ENCODE peak calls at places on chromosome 15, in five cellular contexts. G is stimulated activated CD4-positive, alpha-beta T cell treated with anti-CD3 and anti-CD28 coated beads, Interleukin-1b, Interleukin-23, amount 100 ng/mL, for 1 hour; J is central memory CD8-positive, alpha-beta T cell; V is omental fat pad; K is left ventricle myocardium superior. O is an unnamed sample.

GRCh38 chr15:68566377-68566954 is 12.3 kb upstream of the CORO2B start:
- DNase-seq in G (no peak), J (no peak), V (no peak), K (no peak), O (no peak)

GRCh38 chr15:83057002-83057401 is 10.1 kb downstream of the BTBD1 start:
- DNase-seq in G (no peak), J (no peak), V (no peak), K (no peak), O (no peak)

GRCh38 chr15:25893621-25894020 is 30.5 kb upstream of the ATP10A start:
- DNase-seq in G (no peak), J (no peak), V (no peak), K (no peak), O (no peak)

GRCh38 chr15:81888748-81889479 is 156.9 kb downstream of the MEX3B start:
- DNase-seq in G (no peak), J (no peak), V (no peak), K (no peak), O (no peak)

GRCh38 chr15:74643368-74644204 is 27.9 kb downstream of the CLK3 start:
- DNase-seq in G (no peak), J (no peak), V (no peak), K (no peak), O (no peak)

GRCh38 chr15:61169275-61169903 is 59.7 kb downstream of the RORA start:
- DNase-seq in G (no peak), J (no peak), V (no peak), K (no peak), O (no peak)

GRCh38 chr15:100879046-100879445 is 585 bp upstream of the ALDH1A3 start:
- DNase-seq in G (no peak), J (no peak), V (no peak), K (no peak), O (no peak)

GRCh38 chr15:88563638-88564037 is 17.2 kb upstream of the DET1 start:
- DNase-seq in G (no peak), J (no peak), V (no peak), K (no peak), O (no peak)

GRCh38 chr15:92636950-92637481 is 18.6 kb downstream of the FAM174B start:
- DNase-seq in G (no peak), J (no peak), V (no peak), K (no peak), O (no peak)

GRCh38 chr15:82178061-82178460 is 84.5 kb downstream of the EFL1 start:
- DNase-seq in G (no peak), J (no peak), V (no peak), K (no peak), O (no peak)

GRCh38 chr15:77461486-77461885 is 40.8 kb downstream of the HMG20A start:
- DNase-seq in G (no peak), J (no peak), V (no peak), K (no peak), O (no peak)

GRCh38 chr15:63020128-63020527 is 22.4 kb upstream of the TPM1 start:
- DNase-seq in G (no peak), J (no peak), V (no peak), K (no peak), O (no peak)

GRCh38 chr15:38072507-38073277 is 138.3 kb downstream of the TMCO5A start:
- DNase-seq in G (no peak), J (peak), V (no peak), K (peak), O (peak)

GRCh38 chr15:69074843-69075224 is 60.3 kb downstream of the NOX5 start:
- DNase-seq in G (no peak), J (no peak), V (no peak), K (no peak), O (no peak)

GRCh38 chr15:22895465-22896190 is 57.2 kb downstream of the NIPA2 start:
- DNase-seq in G (no peak), J (no peak), V (no peak), K (no peak), O (no peak)

GRCh38 chr15:81950841-81951414 is 94.9 kb downstream of the MEX3B start:
- DNase-seq in G (no peak), J (no peak), V (no peak), K (no peak), O (no peak)

GRCh38 chr15:98779463-98780071 is 131.2 kb downstream of the IGF1R start:
- DNase-seq in G (peak), J (peak), V (peak), K (peak), O (peak)

GRCh38 chr15:76073554-76073953 is 13.8 kb downstream of the TMEM266 start:
- DNase-seq in G (no peak), J (no peak), V (no peak), K (no peak), O (no peak)

GRCh38 chr15:63382966-63383710 is 1.5 kb upstream of the CA12 start:
- DNase-seq in G (no peak), J (no peak), V (no peak), K (no peak), O (no peak)

GRCh38 chr15:41849861-41850260 is 11.2 kb downstream of the PLA2G4B start:
- DNase-seq in G (no peak), J (no peak), V (no peak), K (no peak), O (no peak)

GRCh38 chr15:100783296-100783695 is 96.3 kb upstream of the ALDH1A3 start:
- DNase-seq in G (no peak), J (no peak), V (no peak), K (no peak), O (no peak)

GRCh38 chr15:64772488-64772887 is 2.9 kb downstream of the RBPMS2 start:
- DNase-seq in G (no peak), J (no peak), V (no peak), K (no peak), O (no peak)

GRCh38 chr15:81747477-81747876 is 298.3 kb downstream of the MEX3B start:
- DNase-seq in G (no peak), J (no peak), V (no peak), K (no peak), O (no peak)

GRCh38 chr15:58241872-58242271 is 103.7 kb downstream of the AQP9 start:
- DNase-seq in G (no peak), J (no peak), V (no peak), K (no peak), O (no peak)